ENCODE peak calls at places on chromosome 1, in five cellular contexts. Y is GM23248, J is suprapubic skin, X is NAMALWA, T is NCI-H2029. B is an unnamed sample.

GRCh38 chr1:223886516-223886921 is 40.8 kb upstream of the TP53BP2 start:
- DNase-seq in Y (peak; percentile 1), J (no peak), X (no peak), T (peak; percentile 62), B (no peak)

GRCh38 chr1:172699111-172699510 is 40.2 kb downstream of the FASLG start:
- DNase-seq in Y (peak; percentile 79), J (no peak), X (no peak), T (no peak), B (no peak)

GRCh38 chr1:160739098-160739511 is at the start of gene SLAMF7:
- DNase-seq in Y (no peak), J (no peak), X (peak; percentile 42), T (no peak), B (peak; percentile 71)

GRCh38 chr1:159991513-159991912 is 37.5 kb upstream of the SLAMF9 start:
- DNase-seq in Y (peak; percentile 4), J (no peak), X (no peak), T (no peak), B (no peak)

GRCh38 chr1:211713231-211713630 is 37.8 kb upstream of the NEK2 start:
- DNase-seq in Y (peak; percentile 13), J (no peak), X (no peak), T (no peak), B (no peak)

GRCh38 chr1:86429830-86430229 is 5.9 kb downstream of the CLCA2 start:
- DNase-seq in Y (peak; percentile 96), J (peak; percentile 75), X (no peak), T (no peak), B (no peak)

GRCh38 chr1:87151500-87152421 is 176.9 kb upstream of the LMO4 start:
- DNase-seq in Y (no peak), J (peak; percentile 71), X (no peak), T (no peak), B (peak; percentile 88)

GRCh38 chr1:156664046-156664948 is 12.9 kb downstream of the NES start:
- DNase-seq in Y (peak; percentile 32), J (no peak), X (no peak), T (peak; percentile 19), B (peak; percentile 53)

GRCh38 chr1:178684542-178685000 is 40.5 kb upstream of the RALGPS2 start:
- DNase-seq in Y (peak; percentile 91), J (no peak), X (no peak), T (no peak), B (no peak)

GRCh38 chr1:64829411-64830033 is 84.6 kb downstream of the RAVER2 start:
- DNase-seq in Y (no peak), J (no peak), X (no peak), T (no peak), B (no peak)

GRCh38 chr1:235735630-235736029 is 86.0 kb upstream of the GNG4 start:
- DNase-seq in Y (peak; percentile 37), J (no peak), X (no peak), T (no peak), B (no peak)

GRCh38 chr1:84574936-84575335 is 696 bp upstream of the CTBS start:
- DNase-seq in Y (no peak), J (no peak), X (no peak), T (no peak), B (no peak)

GRCh38 chr1:225483818-225484656 is 56.2 kb upstream of the LBR start:
- DNase-seq in Y (no peak), J (no peak), X (no peak), T (no peak), B (no peak)

GRCh38 chr1:183841950-183842816 is 37.3 kb downstream of the RGL1 start:
- DNase-seq in Y (peak; percentile 96), J (no peak), X (peak; percentile 65), T (no peak), B (no peak)

GRCh38 chr1:67679691-67680090 is 5.3 kb upstream of the GADD45A start:
- DNase-seq in Y (peak; percentile 81), J (no peak), X (no peak), T (no peak), B (no peak)

GRCh38 chr1:64967381-64967780 is 1.0 kb upstream of the JAK1 start:
- DNase-seq in Y (peak; percentile 56), J (no peak), X (no peak), T (no peak), B (no peak)

GRCh38 chr1:241423541-241424479 is 66.8 kb upstream of the RGS7 start:
- DNase-seq in Y (peak; percentile 64), J (no peak), X (no peak), T (peak; percentile 30), B (peak; percentile 54)

GRCh38 chr1:48673725-48674124 is 103.0 kb downstream of the BEND5 start:
- DNase-seq in Y (no peak), J (no peak), X (peak; percentile 5), T (peak; percentile 25), B (no peak)

GRCh38 chr1:216210081-216210480 is 213.2 kb downstream of the USH2A start:
- DNase-seq in Y (no peak), J (no peak), X (no peak), T (no peak), B (no peak)

GRCh38 chr1:199463521-199464127 is 563.9 kb upstream of the NR5A2 start:
- DNase-seq in Y (peak; percentile 67), J (no peak), X (peak; percentile 81), T (peak; percentile 1), B (no peak)

GRCh38 chr1:41358152-41358937 is 2.9 kb upstream of the FOXO6 start:
- DNase-seq in Y (no peak), J (peak; percentile 63), X (no peak), T (peak; percentile 96), B (no peak)

GRCh38 chr1:84913025-84913892 is 20.3 kb upstream of the LPAR3 start:
- DNase-seq in Y (peak; percentile 32), J (no peak), X (peak; percentile 61), T (peak; percentile 14), B (no peak)

GRCh38 chr1:210376836-210377377 is 48.2 kb downstream of the HHAT start:
- DNase-seq in Y (no peak), J (no peak), X (no peak), T (no peak), B (no peak)

GRCh38 chr1:20153000-20153418 is 13.9 kb downstream of the PLA2G2F start:
- DNase-seq in Y (peak; percentile 72), J (peak; percentile 74), X (no peak), T (no peak), B (no peak)

GRCh38 chr1:238404506-238404905 is 513.8 kb upstream of the ZP4 start:
- DNase-seq in Y (no peak), J (no peak), X (no peak), T (no peak), B (no peak)

B was measured in Right ventricle myocardium inferior.